ENCODE peak calls at places on chromosomes 7 and 10, in five cellular contexts. N is A549, Z is stomach, O is H1, I is tibial nerve. U is an unnamed sample.

GRCh38 chr10:101397140-101397539 is 43.2 kb downstream of the BTRC start:
- DNase-seq in N (peak), Z (no peak), O (no peak), I (no peak), U (no peak)

GRCh38 chr10:77522268-77522809 is 115.3 kb downstream of the KCNMA1 start:
- DNase-seq in N (no peak), Z (no peak), O (no peak), I (no peak), U (no peak)

GRCh38 chr7:117283371-117283770 is 39.5 kb downstream of the WNT2 start:
- DNase-seq in N (peak), Z (no peak), O (no peak), I (no peak), U (no peak)

GRCh38 chr7:135714534-135715009 is 13.4 kb downstream of the SLC13A4 start:
- DNase-seq in N (peak), Z (no peak), O (no peak), I (no peak), U (no peak)

GRCh38 chr10:81862596-81862995 is 12.4 kb upstream of the NRG3 start:
- DNase-seq in N (no peak), Z (no peak), O (no peak), I (no peak), U (no peak)

GRCh38 chr7:108051449-108051848 is 48.5 kb upstream of the LAMB1 start:
- DNase-seq in N (no peak), Z (no peak), O (no peak), I (no peak), U (no peak)

GRCh38 chr10:82150123-82150900 is 275.3 kb downstream of the NRG3 start:
- DNase-seq in N (peak), Z (no peak), O (peak), I (no peak), U (no peak)

GRCh38 chr10:63760034-63760707 is 239.0 kb downstream of the REEP3 start:
- DNase-seq in N (no peak), Z (no peak), O (no peak), I (no peak), U (no peak)

GRCh38 chr10:123573236-123574147 is 92.7 kb upstream of the GPR26 start:
- DNase-seq in N (peak), Z (peak), O (peak), I (no peak), U (peak)

GRCh38 chr7:29247232-29247961 is 52.8 kb downstream of the CHN2 start:
- DNase-seq in N (no peak), Z (no peak), O (no peak), I (no peak), U (no peak)

GRCh38 chr10:102342462-102342861 is 53.0 kb upstream of the NFKB2 start:
- DNase-seq in N (no peak), Z (peak), O (peak), I (no peak), U (no peak)

GRCh38 chr10:33257439-33257838 is 77.0 kb downstream of the NRP1 start:
- DNase-seq in N (peak), Z (no peak), O (no peak), I (no peak), U (no peak)

GRCh38 chr7:101302641-101303101 is 18.9 kb downstream of the IFT22 start:
- DNase-seq in N (no peak), Z (no peak), O (peak), I (no peak), U (no peak)

GRCh38 chr10:23094786-23095403 is 484 bp upstream of the MSRB2 start:
- DNase-seq in N (no peak), Z (no peak), O (no peak), I (no peak), U (no peak)

GRCh38 chr10:71836594-71836970 is 14.5 kb downstream of the PSAP start:
- DNase-seq in N (no peak), Z (no peak), O (no peak), I (no peak), U (no peak)

GRCh38 chr7:156058248-156058647 is 246.0 kb upstream of the SHH start:
- DNase-seq in N (no peak), Z (no peak), O (no peak), I (no peak), U (no peak)

GRCh38 chr7:44858161-44858560 is 10.3 kb upstream of the H2AZ2 start:
- DNase-seq in N (no peak), Z (no peak), O (no peak), I (no peak), U (no peak)

GRCh38 chr10:80784695-80785094 is 247.0 kb downstream of the SH2D4B start:
- DNase-seq in N (no peak), Z (no peak), O (no peak), I (no peak), U (no peak)

GRCh38 chr7:127245582-127245981 is 7.2 kb downstream of the GRM8 start:
- DNase-seq in N (no peak), Z (no peak), O (no peak), I (no peak), U (no peak)

GRCh38 chr7:87330942-87331341 is 14.5 kb upstream of the CROT start:
- DNase-seq in N (no peak), Z (no peak), O (no peak), I (no peak), U (no peak)

GRCh38 chr10:120400601-120401000 is 56.4 kb upstream of the PLPP4 start:
- DNase-seq in N (no peak), Z (no peak), O (peak), I (no peak), U (no peak)

GRCh38 chr7:5630670-5631069 is 150.8 kb downstream of the RNF216 start:
- DNase-seq in N (no peak), Z (no peak), O (no peak), I (no peak), U (no peak)

GRCh38 chr7:92058899-92059298 is 75.4 kb downstream of the CYP51A1 start:
- DNase-seq in N (no peak), Z (no peak), O (no peak), I (no peak), U (no peak)

GRCh38 chr10:110504111-110504735 is 6.5 kb downstream of the DUSP5 start:
- DNase-seq in N (peak), Z (peak), O (no peak), I (no peak), U (peak)

GRCh38 chr7:74320645-74321178 is 31.5 kb downstream of the CLIP2 start:
- DNase-seq in N (no peak), Z (no peak), O (peak), I (no peak), U (no peak)

GRCh38 chr7:90180649-90181048 is 26.4 kb downstream of the STEAP1 start:
- DNase-seq in N (peak), Z (no peak), O (no peak), I (no peak), U (no peak)

GRCh38 chr7:111424768-111425167 is 137.5 kb downstream of the IMMP2L start:
- DNase-seq in N (no peak), Z (no peak), O (no peak), I (no peak), U (no peak)

GRCh38 chr7:87414400-87415188 is 60.9 kb downstream of the ABCB4 start:
- DNase-seq in N (peak), Z (no peak), O (no peak), I (no peak), U (no peak)

GRCh38 chr7:32952876-32953275 is 4.4 kb upstream of the FKBP9 start:
- DNase-seq in N (no peak), Z (no peak), O (no peak), I (no peak), U (no peak)

GRCh38 chr7:144454-144826 is 47.9 kb upstream of the FAM20C start:
- DNase-seq in N (no peak), Z (no peak), O (no peak), I (no peak), U (no peak)

GRCh38 chr7:6430974-6431373 is 16.8 kb downstream of the DAGLB start:
- DNase-seq in N (no peak), Z (no peak), O (no peak), I (no peak), U (no peak)

GRCh38 chr7:136183981-136184380 is 206.8 kb upstream of the MTPN start:
- DNase-seq in N (no peak), Z (no peak), O (no peak), I (no peak), U (no peak)

GRCh38 chr10:88243847-88244730 is 339.0 kb downstream of the RNLS start:
- DNase-seq in N (no peak), Z (peak), O (no peak), I (no peak), U (no peak)

GRCh38 chr10:34102237-34102673 is 712.8 kb downstream of the PARD3 start:
- DNase-seq in N (no peak), Z (no peak), O (no peak), I (no peak), U (peak)

GRCh38 chr7:16688249-16688648 is 42.3 kb downstream of the BZW2 start:
- DNase-seq in N (peak), Z (no peak), O (no peak), I (no peak), U (no peak)

GRCh38 chr7:27196287-27196739 is 3.6 kb downstream of the HOXA13 start:
- DNase-seq in N (peak), Z (peak), O (peak), I (peak), U (peak)

GRCh38 chr7:135490783-135491182 is 19.1 kb downstream of the CNOT4 start:
- DNase-seq in N (peak), Z (peak), O (no peak), I (no peak), U (no peak)

GRCh38 chr10:43114031-43114742 is 24.1 kb upstream of the CSGALNACT2 start:
- DNase-seq in N (no peak), Z (no peak), O (no peak), I (no peak), U (no peak)

GRCh38 chr10:130036296-130037065 is 72.4 kb upstream of the EBF3 start:
- DNase-seq in N (no peak), Z (no peak), O (no peak), I (no peak), U (peak)

GRCh38 chr7:105885386-105886111 is 9.2 kb upstream of the ATXN7L1 start:
- DNase-seq in N (no peak), Z (no peak), O (no peak), I (no peak), U (no peak)

GRCh38 chr7:8441106-8441590 is 7.7 kb downstream of the NXPH1 start:
- DNase-seq in N (no peak), Z (no peak), O (peak), I (no peak), U (no peak)
- TF ChIP-seq EP300 in N (no peak), Z (no peak), O (no peak), I (no peak), U (no peak)

GRCh38 chr10:3784510-3785250 is at the start of gene KLF6:
- DNase-seq in N (peak), Z (peak), O (peak), I (no peak), U (peak)

GRCh38 chr10:3785251-3785848 is 341 bp upstream of the KLF6 start:
- DNase-seq in N (peak), Z (peak), O (peak), I (peak), U (peak)

GRCh38 chr10:3787001-3787400 is 2.0 kb upstream of the KLF6 start:
- DNase-seq in N (no peak), Z (no peak), O (no peak), I (no peak), U (no peak)

GRCh38 chr10:3786295-3786981 is 1.4 kb upstream of the KLF6 start:
- DNase-seq in N (peak), Z (no peak), O (peak), I (no peak), U (peak)

GRCh38 chr10:3785849-3786290 is 861 bp upstream of the KLF6 start:
- DNase-seq in N (peak), Z (no peak), O (peak), I (no peak), U (peak)
- TF ChIP-seq POLR2A in N (no peak), Z (no peak), O (peak), I (no peak), U (no peak)

DNA sequence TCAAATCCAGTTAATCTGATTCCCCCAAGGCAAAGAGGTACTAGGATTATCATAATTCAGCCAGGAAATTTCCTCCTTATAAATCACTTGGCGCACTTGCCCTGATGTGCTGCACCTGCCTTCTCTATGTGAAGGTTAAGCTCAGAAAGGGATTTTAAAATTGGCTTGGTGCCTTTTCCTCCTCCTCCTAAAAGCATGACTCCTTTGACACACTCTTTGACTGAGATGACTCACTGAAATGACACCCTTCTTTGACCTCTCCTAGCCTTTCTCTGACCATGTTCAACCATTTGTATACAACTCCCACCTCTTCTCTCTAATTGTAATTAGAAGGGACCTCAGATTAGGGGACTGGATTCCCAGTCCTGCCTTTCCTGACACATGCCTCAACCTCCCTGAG is 46.5 kb downstream of the ABLIM1 start:
- DNase-seq in N (no peak), Z (no peak), O (no peak), I (no peak), U (no peak)
- TF ChIP-seq EP300 in N (no peak), Z (no peak), O (no peak), I (no peak), U (no peak)

GRCh38 chr7:151087247-151088018 is 1.2 kb downstream of the AGAP3 start:
- DNase-seq in N (peak), Z (peak), O (no peak), I (no peak), U (peak)
- TF ChIP-seq POLR2A in N (peak), Z (no peak), O (no peak), I (no peak), U (no peak)